ENCODE peak calls at places on chromosomes 6 and 20, in eight cellular contexts. One of them, this sample, is unnamed.

GRCh38 chr6:170132561-170132991 is 158.3 kb downstream of the DLL1 start:
- DNase-seq in AG04450: no peak
- DNase-seq in upper lobe of right lung: no peak
- DNase-seq in bronchial epithelial cell: no peak
- DNase-seq in uterus: peak
- DNase-seq in Peyer's patch: no peak
- DNase-seq in breast epithelium: peak
- DNase-seq in pancreas: no peak
- DNase-seq in this sample: no peak

GRCh38 chr6:156919819-156920379 is 142.7 kb downstream of the ARID1B start:
- DNase-seq in Peyer's patch: no peak
- DNase-seq in bronchial epithelial cell: no peak
- DNase-seq in upper lobe of right lung: no peak
- DNase-seq in breast epithelium: no peak
- DNase-seq in AG04450: no peak
- DNase-seq in uterus: no peak
- DNase-seq in pancreas: no peak
- DNase-seq in this sample: no peak

GRCh38 chr6:52590634-52590985 is 13.8 kb upstream of the TRAM2 start:
- DNase-seq in pancreas: no peak
- DNase-seq in Peyer's patch: no peak
- DNase-seq in AG04450: no peak
- DNase-seq in bronchial epithelial cell: no peak
- DNase-seq in upper lobe of right lung: no peak
- DNase-seq in uterus: no peak
- DNase-seq in breast epithelium: no peak
- DNase-seq in this sample: no peak

GRCh38 chr20:45946149-45946970 is 11.9 kb downstream of the PCIF1 start:
- DNase-seq in upper lobe of right lung: peak
- DNase-seq in pancreas: peak
- DNase-seq in bronchial epithelial cell: peak
- DNase-seq in Peyer's patch: peak
- DNase-seq in AG04450: no peak
- DNase-seq in uterus: peak
- DNase-seq in breast epithelium: no peak
- DNase-seq in this sample: peak

GRCh38 chr20:61300293-61300692 is 48.2 kb downstream of the CDH4 start:
- DNase-seq in breast epithelium: no peak
- DNase-seq in AG04450: no peak
- DNase-seq in upper lobe of right lung: no peak
- DNase-seq in bronchial epithelial cell: no peak
- DNase-seq in Peyer's patch: no peak
- DNase-seq in pancreas: no peak
- DNase-seq in uterus: no peak
- DNase-seq in this sample: no peak

GRCh38 chr6:88383183-88383582 is 217.0 kb upstream of the CNR1 start:
- DNase-seq in Peyer's patch: no peak
- DNase-seq in pancreas: no peak
- DNase-seq in bronchial epithelial cell: no peak
- DNase-seq in upper lobe of right lung: no peak
- DNase-seq in uterus: no peak
- DNase-seq in breast epithelium: no peak
- DNase-seq in AG04450: no peak
- DNase-seq in this sample: no peak

GRCh38 chr6:11224252-11224965 is 8.1 kb downstream of the NEDD9 start:
- DNase-seq in bronchial epithelial cell: peak
- DNase-seq in Peyer's patch: peak
- DNase-seq in breast epithelium: no peak
- DNase-seq in upper lobe of right lung: no peak
- DNase-seq in pancreas: no peak
- DNase-seq in AG04450: no peak
- DNase-seq in uterus: no peak
- DNase-seq in this sample: no peak

GRCh38 chr6:4776967-4777925 is 1.0 kb downstream of the CDYL start:
- DNase-seq in uterus: no peak
- DNase-seq in AG04450: no peak
- DNase-seq in pancreas: peak
- DNase-seq in bronchial epithelial cell: peak
- DNase-seq in breast epithelium: no peak
- DNase-seq in Peyer's patch: peak
- DNase-seq in upper lobe of right lung: peak
- DNase-seq in this sample: no peak

GRCh38 chr20:42364446-42364845 is 746.3 kb upstream of the CHD6 start:
- DNase-seq in uterus: no peak
- DNase-seq in AG04450: no peak
- DNase-seq in upper lobe of right lung: no peak
- DNase-seq in breast epithelium: no peak
- DNase-seq in Peyer's patch: no peak
- DNase-seq in pancreas: no peak
- DNase-seq in bronchial epithelial cell: no peak
- DNase-seq in this sample: no peak

GRCh38 chr20:61730631-61731362 is 334.9 kb downstream of the TAF4 start:
- DNase-seq in breast epithelium: no peak
- DNase-seq in upper lobe of right lung: no peak
- DNase-seq in pancreas: no peak
- DNase-seq in bronchial epithelial cell: no peak
- DNase-seq in uterus: no peak
- DNase-seq in Peyer's patch: no peak
- DNase-seq in AG04450: no peak
- DNase-seq in this sample: peak

GRCh38 chr6:158854214-158855101 is 35.3 kb upstream of the EZR start:
- DNase-seq in Peyer's patch: no peak
- DNase-seq in AG04450: no peak
- DNase-seq in bronchial epithelial cell: peak
- DNase-seq in pancreas: no peak
- DNase-seq in breast epithelium: no peak
- DNase-seq in upper lobe of right lung: no peak
- DNase-seq in uterus: no peak
- DNase-seq in this sample: no peak

GRCh38 chr6:104306206-104306605 is 553.5 kb downstream of the HACE1 start:
- DNase-seq in pancreas: no peak
- DNase-seq in Peyer's patch: no peak
- DNase-seq in bronchial epithelial cell: no peak
- DNase-seq in breast epithelium: no peak
- DNase-seq in uterus: no peak
- DNase-seq in AG04450: no peak
- DNase-seq in upper lobe of right lung: no peak
- DNase-seq in this sample: no peak

GRCh38 chr6:87336367-87336766 is 7.3 kb upstream of the GJB7 start:
- DNase-seq in upper lobe of right lung: no peak
- DNase-seq in Peyer's patch: no peak
- DNase-seq in breast epithelium: no peak
- DNase-seq in pancreas: no peak
- DNase-seq in AG04450: no peak
- DNase-seq in uterus: no peak
- DNase-seq in bronchial epithelial cell: peak
- DNase-seq in this sample: no peak

GRCh38 chr20:6698056-6698455 is 69.4 kb upstream of the BMP2 start:
- DNase-seq in upper lobe of right lung: no peak
- DNase-seq in breast epithelium: no peak
- DNase-seq in uterus: no peak
- DNase-seq in pancreas: peak
- DNase-seq in AG04450: no peak
- DNase-seq in Peyer's patch: no peak
- DNase-seq in bronchial epithelial cell: peak
- DNase-seq in this sample: no peak

GRCh38 chr6:108117427-108118358 is 43.2 kb upstream of the OSTM1 start:
- DNase-seq in AG04450: no peak
- DNase-seq in uterus: peak
- DNase-seq in breast epithelium: no peak
- DNase-seq in upper lobe of right lung: peak
- DNase-seq in pancreas: no peak
- DNase-seq in Peyer's patch: peak
- DNase-seq in bronchial epithelial cell: no peak
- DNase-seq in this sample: peak

GRCh38 chr6:108116781-108117426 is 42.4 kb upstream of the OSTM1 start:
- DNase-seq in Peyer's patch: no peak
- DNase-seq in breast epithelium: no peak
- DNase-seq in pancreas: no peak
- DNase-seq in upper lobe of right lung: peak
- DNase-seq in bronchial epithelial cell: no peak
- DNase-seq in uterus: no peak
- DNase-seq in AG04450: no peak
- DNase-seq in this sample: no peak

GRCh38 chr6:108119212-108120141 is 44.9 kb upstream of the OSTM1 start:
- DNase-seq in uterus: no peak
- DNase-seq in bronchial epithelial cell: no peak
- DNase-seq in AG04450: no peak
- DNase-seq in Peyer's patch: no peak
- DNase-seq in pancreas: no peak
- DNase-seq in upper lobe of right lung: no peak
- DNase-seq in breast epithelium: no peak
- DNase-seq in this sample: no peak

GRCh38 chr6:108118791-108119211 is 44.3 kb upstream of the OSTM1 start:
- DNase-seq in pancreas: no peak
- DNase-seq in Peyer's patch: no peak
- DNase-seq in breast epithelium: no peak
- DNase-seq in AG04450: no peak
- DNase-seq in upper lobe of right lung: no peak
- DNase-seq in uterus: no peak
- DNase-seq in bronchial epithelial cell: no peak
- DNase-seq in this sample: no peak

GRCh38 chr6:108118359-108118724 is 43.8 kb upstream of the OSTM1 start:
- DNase-seq in pancreas: no peak
- DNase-seq in uterus: no peak
- DNase-seq in breast epithelium: no peak
- DNase-seq in AG04450: no peak
- DNase-seq in upper lobe of right lung: no peak
- DNase-seq in Peyer's patch: no peak
- DNase-seq in bronchial epithelial cell: no peak
- DNase-seq in this sample: no peak
- H3K4me3 ChIP-seq in pancreas: peak
- H3K4me3 ChIP-seq in uterus: peak
- H3K4me3 ChIP-seq in breast epithelium: peak
- H3K4me3 ChIP-seq in AG04450: peak
- H3K4me3 ChIP-seq in upper lobe of right lung: peak
- H3K4me3 ChIP-seq in Peyer's patch: peak
- H3K4me3 ChIP-seq in bronchial epithelial cell: peak
- H3K4me3 ChIP-seq in this sample: peak

DNA sequence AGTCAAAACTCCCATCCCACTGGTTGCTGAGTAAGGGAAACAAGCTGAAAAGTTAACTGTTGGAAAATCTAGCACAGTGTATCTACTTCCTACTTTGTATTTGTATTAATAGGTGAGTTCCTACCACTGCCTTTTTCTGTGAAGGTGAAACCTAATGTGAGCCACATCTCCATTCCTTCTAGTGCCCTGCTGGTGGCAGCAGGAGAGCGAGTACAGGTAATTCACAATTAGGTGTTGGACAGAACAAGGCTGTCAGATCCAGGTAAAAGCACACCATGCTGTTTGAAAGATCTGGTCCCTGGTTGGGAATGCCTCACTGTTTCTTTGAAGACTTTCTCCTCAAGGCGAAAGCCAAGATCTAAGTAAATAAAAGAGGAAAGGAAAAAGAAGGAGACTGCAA is 528.4 kb downstream of the PKHD1 start:
- DNase-seq in Peyer's patch: no peak
- DNase-seq in uterus: no peak
- DNase-seq in breast epithelium: no peak
- DNase-seq in bronchial epithelial cell: peak
- DNase-seq in pancreas: no peak
- DNase-seq in AG04450: no peak
- DNase-seq in upper lobe of right lung: no peak
- DNase-seq in this sample: no peak
- TF ChIP-seq CTCF in Peyer's patch: no peak
- TF ChIP-seq CTCF in uterus: no peak
- TF ChIP-seq CTCF in breast epithelium: peak
- TF ChIP-seq CTCF in bronchial epithelial cell: peak
- TF ChIP-seq CTCF in pancreas: no peak
- TF ChIP-seq CTCF in AG04450: no peak
- TF ChIP-seq CTCF in upper lobe of right lung: peak
- TF ChIP-seq CTCF in this sample: peak

DNA sequence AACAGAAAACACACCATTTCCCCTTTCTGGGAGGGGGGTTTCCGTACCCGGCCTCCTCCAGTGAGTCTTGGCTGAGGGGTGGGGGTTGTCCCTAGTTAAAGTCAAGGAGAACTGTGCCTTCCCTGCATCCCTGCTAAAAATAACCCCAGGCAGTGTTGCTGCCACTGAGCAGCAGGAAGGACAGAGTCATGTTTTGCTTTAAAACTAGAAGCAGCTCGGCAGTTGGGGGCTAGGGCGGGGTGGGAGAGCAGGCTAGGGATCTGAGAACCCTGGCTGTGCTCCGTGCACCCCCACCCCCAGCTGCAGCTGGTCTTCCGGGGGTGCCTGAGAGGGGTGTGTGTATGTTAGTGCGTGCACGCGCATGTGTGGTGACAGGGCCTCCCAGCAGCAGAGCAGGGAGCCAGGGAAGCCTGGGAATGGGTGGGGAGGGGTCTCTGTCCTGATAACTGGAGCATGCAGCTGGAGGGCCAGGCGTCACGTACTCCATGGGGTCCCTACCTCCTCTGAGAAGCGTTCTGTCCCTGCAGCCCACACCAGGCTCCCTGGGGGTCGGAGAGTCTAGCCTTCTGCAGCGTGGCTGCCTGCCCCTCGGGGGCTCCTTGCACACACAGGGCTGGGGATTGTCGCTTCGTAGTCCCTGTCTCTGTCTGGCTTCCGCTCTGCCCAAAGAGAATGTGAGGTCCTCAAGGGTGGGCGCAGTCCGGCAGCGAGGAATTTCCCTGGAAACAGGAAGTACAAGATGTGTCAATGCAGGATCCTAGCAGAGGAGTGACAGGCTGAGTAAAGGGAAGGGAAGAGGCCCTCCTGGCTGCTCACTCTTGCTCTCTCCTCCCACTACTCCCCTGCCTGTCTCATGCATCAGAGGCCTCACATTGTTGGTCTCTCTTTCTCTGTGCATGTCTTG is 16.8 kb upstream of the ARMC12 start:
- DNase-seq in AG04450: no peak
- DNase-seq in Peyer's patch: peak
- DNase-seq in bronchial epithelial cell: peak
- DNase-seq in breast epithelium: peak
- DNase-seq in pancreas: no peak
- DNase-seq in uterus: no peak
- DNase-seq in upper lobe of right lung: peak
- DNase-seq in this sample: peak
- H3K4me3 ChIP-seq in AG04450: peak
- H3K4me3 ChIP-seq in Peyer's patch: peak
- H3K4me3 ChIP-seq in bronchial epithelial cell: no peak
- H3K4me3 ChIP-seq in breast epithelium: peak
- H3K4me3 ChIP-seq in pancreas: no peak
- H3K4me3 ChIP-seq in uterus: no peak
- H3K4me3 ChIP-seq in upper lobe of right lung: peak
- H3K4me3 ChIP-seq in this sample: peak

DNA sequence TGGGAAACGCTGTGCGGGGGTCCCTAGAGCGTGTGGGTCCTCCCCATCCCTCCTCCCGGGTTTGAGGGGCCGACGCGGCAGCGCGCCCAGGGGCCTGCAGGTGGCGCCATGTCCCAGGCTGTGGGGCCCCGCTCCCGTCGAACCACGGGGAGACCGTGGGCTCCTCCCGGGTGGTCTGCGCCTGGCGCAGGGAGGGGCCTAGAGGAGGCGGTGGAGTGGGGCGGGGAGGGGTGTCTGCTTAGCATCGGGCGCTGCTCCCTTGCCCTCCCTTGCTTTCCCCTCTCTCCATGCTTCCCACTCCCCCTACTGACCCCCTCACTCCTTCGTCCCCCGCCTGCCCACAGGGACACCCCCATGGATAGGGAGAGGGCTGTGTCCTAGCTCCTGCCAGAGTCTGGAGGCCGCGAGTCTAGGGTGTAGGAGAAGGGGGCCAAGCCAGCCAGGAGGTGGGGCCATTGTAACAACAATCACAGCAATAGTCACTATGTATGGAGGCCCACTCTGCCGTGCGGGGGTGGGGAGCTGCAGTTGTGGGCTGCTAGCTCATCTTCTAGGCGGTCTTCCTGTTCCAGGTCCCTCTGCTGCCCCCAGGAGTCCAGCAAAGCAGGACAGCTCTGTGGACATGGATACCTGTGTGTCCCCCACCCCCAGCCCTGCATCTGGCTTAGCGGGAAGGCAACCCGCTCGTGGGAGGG is 51.7 kb downstream of the CHMP4B start:
- DNase-seq in uterus: peak
- DNase-seq in upper lobe of right lung: peak
- DNase-seq in bronchial epithelial cell: no peak
- DNase-seq in pancreas: peak
- DNase-seq in breast epithelium: no peak
- DNase-seq in Peyer's patch: peak
- DNase-seq in AG04450: peak
- DNase-seq in this sample: peak
- TF ChIP-seq CTCF in uterus: peak
- TF ChIP-seq CTCF in upper lobe of right lung: peak
- TF ChIP-seq CTCF in bronchial epithelial cell: peak
- TF ChIP-seq CTCF in pancreas: peak
- TF ChIP-seq CTCF in breast epithelium: peak
- TF ChIP-seq CTCF in Peyer's patch: peak
- TF ChIP-seq CTCF in AG04450: peak
- TF ChIP-seq CTCF in this sample: peak